ENCODE peak calls at places on chromosomes 2 and 18, in ten cellular contexts. Z is colonic mucosa, U is NT2/D1, G is HCT116, S is neural progenitor cell, J is GM23248, K is SK-N-SH, C is endothelial cell of umbilical vein, D is Karpas-422, H is PC-3. B is an unnamed sample.

GRCh38 chr2:173053043-173053699 is 22.5 kb upstream of the MAP3K20 start:
- DNase-seq in Z (no peak), U (no peak), G (no peak), S (no peak), J (no peak), K (no peak), C (no peak), D (no peak), H (peak; percentile 66), B (no peak)

GRCh38 chr18:59691046-59691395 is 6.2 kb downstream of the CCBE1 start:
- DNase-seq in Z (peak; percentile 28), U (no peak), G (no peak), S (no peak), J (peak; percentile 36), K (no peak), C (no peak), D (no peak), H (peak; percentile 94), B (peak; percentile 72)

GRCh38 chr18:76281565-76281964 is 213.5 kb downstream of the ZNF516 start:
- DNase-seq in Z (no peak), U (no peak), G (no peak), S (no peak), J (no peak), K (no peak), C (no peak), D (no peak), H (no peak), B (no peak)

GRCh38 chr2:216549926-216550690 is 51.5 kb downstream of the RPL37A start:
- DNase-seq in Z (peak; percentile 28), U (no peak), G (no peak), S (peak; percentile 63), J (no peak), K (no peak), C (no peak), D (no peak), H (no peak), B (no peak)

GRCh38 chr2:180222642-180223041 is 215.5 kb upstream of the CWC22 start:
- DNase-seq in Z (peak; percentile 20), U (no peak), G (no peak), S (no peak), J (peak; percentile 98), K (no peak), C (no peak), D (no peak), H (no peak), B (peak; percentile 91)

GRCh38 chr2:186068154-186068826 is 329.7 kb downstream of the FSIP2 start:
- DNase-seq in Z (no peak), U (no peak), G (no peak), S (peak; percentile 13), J (no peak), K (peak; percentile 64), C (no peak), D (no peak), H (no peak), B (peak; percentile 10)

GRCh38 chr18:35106845-35107148 is 65.6 kb downstream of the MAPRE2 start:
- DNase-seq in Z (no peak), U (no peak), G (no peak), S (no peak), J (no peak), K (no peak), C (no peak), D (no peak), H (peak; percentile 12), B (no peak)

GRCh38 chr2:199973703-199974102 is 18.3 kb downstream of the MAIP1 start:
- DNase-seq in Z (no peak), U (peak; percentile 15), G (peak; percentile 29), S (peak; percentile 48), J (peak; percentile 80), K (peak; percentile 40), C (peak; percentile 57), D (no peak), H (peak; percentile 50), B (peak; percentile 41)

DNA sequence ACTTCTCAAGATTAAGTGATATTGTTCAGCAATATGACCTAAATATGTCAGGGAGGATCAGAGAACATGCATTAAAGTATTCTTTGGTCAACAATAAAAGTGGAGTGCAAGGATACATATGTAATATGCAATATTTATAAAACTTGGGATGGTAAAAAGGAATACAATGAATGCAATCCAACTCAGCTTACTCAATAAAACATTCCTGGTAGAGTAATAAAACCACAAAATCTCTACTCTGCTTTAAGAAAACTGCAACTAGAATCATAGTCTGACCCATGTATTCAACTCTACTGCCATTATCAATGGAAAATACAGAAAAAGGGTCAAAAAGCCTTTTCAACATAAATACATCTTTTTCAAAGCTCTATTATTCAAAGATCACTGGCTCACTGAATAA is 11.6 kb downstream of the IRS1 start:
- DNase-seq in Z (no peak), U (no peak), G (no peak), S (no peak), J (peak; percentile 45), K (no peak), C (no peak), D (no peak), H (no peak), B (no peak)
- H3K9ac ChIP-seq in Z (no peak overlapping the region), U (no peak overlapping the region), G (no peak overlapping the region), S (no peak overlapping the region), J (no peak overlapping the region), K (no peak overlapping the region), C (no peak overlapping the region), D (no peak overlapping the region), H (no peak overlapping the region), B (no peak overlapping the region)

DNA sequence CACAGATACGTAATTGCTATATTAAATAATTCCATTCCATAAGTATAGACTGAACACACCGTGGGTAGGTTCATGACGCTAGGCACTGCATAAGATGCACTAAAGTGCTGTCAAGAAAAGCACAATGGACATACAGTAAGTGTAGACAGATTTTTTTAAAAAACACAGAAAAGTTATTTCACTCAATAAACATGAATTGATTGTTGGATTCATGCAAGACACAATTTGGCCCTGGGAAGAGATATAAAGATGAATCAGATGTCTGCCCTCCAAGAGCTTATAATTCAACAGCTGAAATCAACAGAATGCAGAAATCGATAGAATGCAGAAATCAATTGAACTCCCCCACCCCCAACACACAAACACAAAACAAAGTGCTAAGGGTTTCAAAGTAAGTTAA is 1.8 kb downstream of the NBAS start:
- DNase-seq in Z (no peak), U (no peak), G (no peak), S (no peak), J (peak; percentile 16), K (no peak), C (no peak), D (no peak), H (no peak), B (no peak)
- H3K9ac ChIP-seq in Z (no peak overlapping the region), U (no peak overlapping the region), G (no peak overlapping the region), S (no peak overlapping the region), J (peak overlapping the region; percentile 98), K (peak overlapping the region; percentile 35), C (peak overlapping the region; percentile 67), D (peak overlapping the region; percentile 78), H (no peak overlapping the region), B (peak overlapping the region; percentile 94)

GRCh38 chr2:201408931-201409330 is 42.3 kb downstream of the TRAK2 start:
- DNase-seq in Z (no peak), U (no peak), G (no peak), S (no peak), J (no peak), K (no peak), C (no peak), D (no peak), H (no peak), B (no peak)

GRCh38 chr2:201404699-201405275 is 46.5 kb downstream of the TRAK2 start:
- DNase-seq in Z (no peak), U (no peak), G (no peak), S (no peak), J (no peak), K (no peak), C (no peak), D (no peak), H (no peak), B (no peak)

GRCh38 chr2:201407265-201407664 is 44.0 kb downstream of the TRAK2 start:
- DNase-seq in Z (no peak), U (no peak), G (no peak), S (no peak), J (no peak), K (no peak), C (no peak), D (no peak), H (no peak), B (no peak)

GRCh38 chr2:201403904-201404303 is 46.8 kb upstream of the FLACC1 start:
- DNase-seq in Z (no peak), U (no peak), G (no peak), S (peak; percentile 20), J (peak; percentile 19), K (no peak), C (peak; percentile 66), D (no peak), H (no peak), B (peak; percentile 84)

DNA sequence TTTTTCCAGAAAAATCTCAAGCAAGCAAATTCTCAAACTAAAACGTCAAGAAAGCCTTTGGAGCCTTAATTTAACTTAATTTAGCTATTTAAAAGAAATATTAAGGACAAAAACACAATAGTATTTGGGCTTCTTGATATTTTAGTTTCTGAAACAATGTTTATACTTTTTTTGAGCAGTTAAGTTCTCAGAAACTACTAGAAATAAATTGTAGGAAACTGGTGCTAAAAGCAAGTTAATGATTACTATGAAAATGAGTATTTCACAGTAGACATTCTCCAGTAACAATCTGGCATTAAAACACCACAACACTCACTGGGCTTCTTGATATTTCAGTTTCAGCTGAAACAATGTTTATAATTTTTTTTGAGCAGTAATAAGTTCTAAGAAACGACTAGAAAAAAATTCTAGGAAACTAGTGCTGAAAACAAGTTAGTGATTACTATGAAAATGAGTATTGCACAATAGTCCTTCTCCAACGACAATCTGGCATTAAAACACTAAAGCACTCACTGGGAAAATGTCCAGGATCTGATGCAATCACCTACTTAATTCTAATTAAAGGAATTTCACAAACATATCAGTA is 45.1 kb downstream of the TRAK2 start:
- DNase-seq in Z (no peak), U (no peak), G (no peak), S (no peak), J (peak; percentile 89), K (no peak), C (peak; percentile 63), D (no peak), H (peak; percentile 44), B (peak; percentile 71)
- H3K9ac ChIP-seq in Z (no peak overlapping the region), U (no peak overlapping the region), G (no peak overlapping the region), S (no peak overlapping the region), J (peak overlapping the region; percentile 35), K (no peak overlapping the region), C (no peak overlapping the region), D (no peak overlapping the region), H (no peak overlapping the region), B (no peak overlapping the region)

GRCh38 chr2:15553951-15554350 is 7.2 kb downstream of the NBAS start:
- DNase-seq in Z (no peak), U (no peak), G (no peak), S (no peak), J (no peak), K (no peak), C (no peak), D (no peak), H (no peak), B (no peak)

GRCh38 chr2:15553519-15553918 is 7.6 kb downstream of the NBAS start:
- DNase-seq in Z (no peak), U (no peak), G (no peak), S (no peak), J (no peak), K (no peak), C (no peak), D (no peak), H (no peak), B (no peak)

GRCh38 chr2:15555839-15556238 is 5.3 kb downstream of the NBAS start:
- DNase-seq in Z (no peak), U (no peak), G (no peak), S (no peak), J (no peak), K (no peak), C (no peak), D (no peak), H (no peak), B (no peak)

GRCh38 chr2:15556311-15556930 is 4.7 kb downstream of the NBAS start:
- DNase-seq in Z (no peak), U (no peak), G (no peak), S (no peak), J (no peak), K (no peak), C (no peak), D (no peak), H (no peak), B (no peak)

DNA sequence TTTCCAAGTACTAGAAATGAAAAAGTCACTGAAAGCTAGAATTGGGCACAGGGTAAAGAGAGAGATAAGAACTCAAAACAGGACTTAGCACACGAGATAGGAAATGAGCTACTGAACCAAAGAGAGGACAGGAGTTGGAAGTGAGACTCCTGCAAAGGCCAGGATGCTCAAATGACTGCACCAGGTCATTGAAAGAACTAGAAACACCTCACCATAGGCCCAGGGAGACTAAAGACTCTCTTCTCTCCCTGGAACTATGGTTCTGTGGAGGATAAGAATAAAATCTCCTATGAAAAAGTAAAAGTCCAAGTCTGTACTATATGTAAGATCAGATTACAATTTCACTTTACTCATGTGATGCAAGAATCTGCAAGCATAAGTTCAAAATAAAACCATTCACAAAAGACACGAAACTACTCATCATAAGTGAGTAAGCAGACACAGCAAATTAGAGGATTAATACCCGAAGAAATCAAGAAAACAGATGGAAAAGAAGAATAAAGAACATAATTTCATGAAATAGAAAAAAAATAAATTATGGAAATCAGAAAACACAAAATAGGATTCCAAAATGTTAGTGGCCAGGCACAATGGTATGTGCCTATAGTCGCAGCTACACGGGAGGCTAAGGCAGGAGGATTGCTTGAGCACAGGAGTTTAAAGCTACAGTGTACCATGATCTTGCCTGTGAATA is 6.5 kb downstream of the NBAS start:
- DNase-seq in Z (no peak), U (no peak), G (no peak), S (no peak), J (peak; percentile 16), K (no peak), C (no peak), D (no peak), H (no peak), B (no peak)
- H3K9ac ChIP-seq in Z (no peak overlapping the region), U (no peak overlapping the region), G (no peak overlapping the region), S (no peak overlapping the region), J (no peak overlapping the region), K (no peak overlapping the region), C (no peak overlapping the region), D (no peak overlapping the region), H (no peak overlapping the region), B (no peak overlapping the region)